ENCODE peak calls at places on chromosomes 4 and X, in seven cellular contexts. G is endothelial cell; P is right atrium auricular region; A is CD8-positive, alpha-beta memory T cell; O is ACHN; U is pulmonary artery endothelial cell; T is Daoy. L is an unnamed sample.

GRCh38 chr4:146998157-146998556 is 52.5 kb upstream of the TTC29 start:
- DNase-seq in P (no peak), A (no peak), G (no peak), T (no peak), U (no peak), O (no peak), L (no peak)

GRCh38 chr4:81095411-81095810 is 64.9 kb downstream of the BMP3 start:
- DNase-seq in A (no peak), O (no peak), P (no peak), U (no peak), G (no peak), T (no peak), L (no peak)

GRCh38 chrX:20857746-20858145 is 516.5 kb upstream of the CNKSR2 start:
- DNase-seq in A (no peak), O (no peak), G (no peak), P (no peak), U (no peak), T (no peak), L (no peak)

GRCh38 chr4:52126946-52127345 is 75.8 kb downstream of the SPATA18 start:
- DNase-seq in O (no peak), P (no peak), U (no peak), T (no peak), G (no peak), A (no peak), L (no peak)

GRCh38 chrX:39618178-39618577 is 479.6 kb downstream of the BCOR start:
- DNase-seq in T (no peak), U (no peak), P (no peak), G (no peak), A (no peak), O (no peak), L (no peak)

GRCh38 chrX:135975421-135975820 is 1.6 kb upstream of the MMGT1 start:
- DNase-seq in P (no peak), O (no peak), A (no peak), U (no peak), T (no peak), G (no peak), L (no peak)

GRCh38 chr4:127580300-127580699 is 52.5 kb upstream of the INTU start:
- DNase-seq in O (no peak), G (no peak), T (no peak), U (no peak), P (no peak), A (no peak), L (no peak)

GRCh38 chr4:149371021-149371420 is 444.6 kb downstream of the IQCM start:
- DNase-seq in P (no peak), T (no peak), A (no peak), G (no peak), O (peak; percentile 73), U (no peak), L (no peak)

GRCh38 chr4:86498560-86499166 is 95.5 kb upstream of the PTPN13 start:
- DNase-seq in G (peak; percentile 13), O (peak; percentile 68), P (no peak), A (no peak), U (no peak), T (peak; percentile 25), L (no peak)

GRCh38 chr4:38605181-38605764 is 58.7 kb upstream of the KLF3 start:
- DNase-seq in O (no peak), U (no peak), P (no peak), A (no peak), G (no peak), T (no peak), L (no peak)

GRCh38 chr4:55503164-55503563 is 43.5 kb downstream of the CLOCK start:
- DNase-seq in O (peak; percentile 20), U (no peak), T (peak; percentile 1), G (no peak), A (no peak), P (no peak), L (no peak)

GRCh38 chr4:20408596-20408995 is 156.9 kb downstream of the SLIT2 start:
- DNase-seq in A (no peak), G (no peak), O (no peak), P (no peak), U (no peak), T (no peak), L (no peak)